ENCODE peak calls at places on chromosomes 2 and 18, in nine cellular contexts. E is GM04503, C is foreskin fibroblast, H is cardiac fibroblast, F is EL, W is aorta, A is T47D, L is GM19239, G is kidney epithelial cell. D is an unnamed sample.

GRCh38 chr2:114729025-114729424 is 286.6 kb downstream of the DPP10 start:
- DNase-seq in E (no peak), C (no peak), H (no peak), F (no peak), W (no peak), A (peak; percentile 2), L (no peak), G (no peak), D (peak; percentile 24)

GRCh38 chr2:173076557-173077345 is 1.1 kb downstream of the MAP3K20 start:
- DNase-seq in E (no peak), C (no peak), H (peak; percentile 71), F (peak; percentile 55), W (no peak), A (no peak), L (peak; percentile 15), G (no peak), D (peak; percentile 12)

GRCh38 chr2:20353597-20353996 is 3.0 kb upstream of the PUM2 start:
- DNase-seq in E (no peak), C (no peak), H (no peak), F (no peak), W (no peak), A (no peak), L (no peak), G (no peak), D (no peak)

GRCh38 chr2:112061840-112062239 is 6.8 kb downstream of the TMEM87B start:
- DNase-seq in E (no peak), C (no peak), H (no peak), F (no peak), W (no peak), A (no peak), L (no peak), G (no peak), D (no peak)

GRCh38 chr18:8469793-8470192 is 139.4 kb upstream of the RAB12 start:
- DNase-seq in E (peak; percentile 26), C (peak; percentile 41), H (peak; percentile 62), F (peak; percentile 59), W (no peak), A (no peak), L (no peak), G (no peak), D (no peak)

GRCh38 chr18:79955302-79956075 is 4.0 kb upstream of the SLC66A2 start:
- DNase-seq in E (no peak), C (no peak), H (peak; percentile 23), F (no peak), W (no peak), A (no peak), L (no peak), G (no peak), D (no peak)

GRCh38 chr2:5696351-5696740 is 4.2 kb downstream of the SOX11 start:
- DNase-seq in E (no peak), C (no peak), H (no peak), F (no peak), W (no peak), A (no peak), L (no peak), G (no peak), D (no peak)

GRCh38 chr2:74708883-74709282 is 54.8 kb downstream of the SEMA4F start:
- DNase-seq in E (no peak), C (no peak), H (peak; percentile 79), F (peak; percentile 46), W (no peak), A (no peak), L (no peak), G (peak; percentile 62), D (no peak)

GRCh38 chr18:44130365-44130942 is 550.2 kb upstream of the SETBP1 start:
- DNase-seq in E (no peak), C (peak; percentile 14), H (peak; percentile 61), F (peak; percentile 23), W (no peak), A (peak; percentile 27), L (peak; percentile 10), G (peak; percentile 7), D (peak; percentile 0)

GRCh38 chr2:10054424-10054823 is 11.1 kb downstream of the KLF11 start:
- DNase-seq in E (no peak), C (no peak), H (no peak), F (no peak), W (peak; percentile 51), A (no peak), L (no peak), G (no peak), D (no peak)

GRCh38 chr2:25339791-25340339 is 1.9 kb downstream of the DNMT3A start:
- DNase-seq in E (no peak), C (no peak), H (no peak), F (no peak), W (peak; percentile 78), A (no peak), L (no peak), G (no peak), D (peak; percentile 27)

GRCh38 chr2:121831841-121832240 is 76.4 kb downstream of the TSN start:
- DNase-seq in E (no peak), C (no peak), H (no peak), F (no peak), W (no peak), A (no peak), L (no peak), G (no peak), D (no peak)

GRCh38 chr2:32836961-32837360 is 109.8 kb upstream of the LTBP1 start:
- DNase-seq in E (no peak), C (no peak), H (no peak), F (no peak), W (no peak), A (no peak), L (no peak), G (no peak), D (no peak)

GRCh38 chr2:10410001-10410671 is 38.0 kb downstream of the ODC1 start:
- DNase-seq in E (no peak), C (no peak), H (no peak), F (no peak), W (no peak), A (no peak), L (peak; percentile 58), G (no peak), D (no peak)

GRCh38 chr18:629303-630150 is 27.9 kb upstream of the TYMS start:
- DNase-seq in E (no peak), C (no peak), H (no peak), F (no peak), W (no peak), A (no peak), L (no peak), G (no peak), D (no peak)

GRCh38 chr18:12238861-12239260 is 15.3 kb upstream of the CIDEA start:
- DNase-seq in E (no peak), C (peak; percentile 30), H (peak; percentile 56), F (no peak), W (no peak), A (no peak), L (no peak), G (no peak), D (no peak)

GRCh38 chr2:101374821-101375561 is 12.3 kb downstream of the CREG2 start:
- DNase-seq in E (no peak), C (no peak), H (no peak), F (no peak), W (no peak), A (no peak), L (no peak), G (no peak), D (no peak)

GRCh38 chr2:134973241-134974146 is 54.9 kb downstream of the CCNT2 start:
- DNase-seq in E (no peak), C (no peak), H (no peak), F (no peak), W (no peak), A (no peak), L (no peak), G (no peak), D (no peak)

GRCh38 chr2:20422679-20423271 is 24.1 kb upstream of the RHOB start:
- DNase-seq in E (no peak), C (peak; percentile 67), H (peak; percentile 57), F (peak; percentile 22), W (no peak), A (no peak), L (no peak), G (no peak), D (no peak)

GRCh38 chr2:235330775-235331438 is 162.9 kb upstream of the AGAP1 start:
- DNase-seq in E (peak; percentile 60), C (peak; percentile 20), H (peak; percentile 94), F (peak; percentile 90), W (no peak), A (peak; percentile 11), L (no peak), G (no peak), D (no peak)

GRCh38 chr2:233114421-233114861 is 54.3 kb downstream of the INPP5D start:
- DNase-seq in E (no peak), C (no peak), H (no peak), F (no peak), W (peak; percentile 67), A (no peak), L (no peak), G (no peak), D (no peak)

GRCh38 chr2:216192181-216192580 is 83.0 kb downstream of the XRCC5 start:
- DNase-seq in E (no peak), C (no peak), H (no peak), F (no peak), W (no peak), A (no peak), L (no peak), G (no peak), D (no peak)

GRCh38 chr2:236555486-236555885 is 14.1 kb upstream of the ACKR3 start:
- DNase-seq in E (no peak), C (no peak), H (no peak), F (no peak), W (no peak), A (no peak), L (no peak), G (no peak), D (no peak)

GRCh38 chr2:219331560-219332213 is 857 bp downstream of the RESP18 start:
- DNase-seq in E (no peak), C (peak; percentile 17), H (peak; percentile 26), F (no peak), W (peak; percentile 82), A (no peak), L (no peak), G (no peak), D (no peak)

GRCh38 chr2:9675369-9676351 is 44.9 kb upstream of the YWHAQ start:
- DNase-seq in E (peak; percentile 96), C (peak; percentile 90), H (peak; percentile 95), F (peak; percentile 95), W (no peak), A (no peak), L (no peak), G (peak; percentile 98), D (peak; percentile 65)

GRCh38 chr18:55275042-55275897 is 312.7 kb downstream of the TCF4 start:
- DNase-seq in E (peak; percentile 77), C (peak; percentile 97), H (peak; percentile 89), F (peak; percentile 97), W (no peak), A (no peak), L (no peak), G (no peak), D (peak; percentile 8)

GRCh38 chr2:201432551-201433388 is 18.5 kb downstream of the TRAK2 start:
- DNase-seq in E (peak; percentile 63), C (peak; percentile 59), H (peak; percentile 44), F (peak; percentile 52), W (no peak), A (no peak), L (no peak), G (no peak), D (no peak)

GRCh38 chr18:13235981-13236380 is 17.4 kb downstream of the LDLRAD4 start:
- DNase-seq in E (no peak), C (no peak), H (no peak), F (no peak), W (peak; percentile 87), A (no peak), L (no peak), G (no peak), D (no peak)

GRCh38 chr2:46538393-46538792 is 59.0 kb downstream of the TMEM247 start:
- DNase-seq in E (no peak), C (peak; percentile 67), H (peak; percentile 58), F (peak; percentile 20), W (no peak), A (no peak), L (no peak), G (no peak), D (no peak)

GRCh38 chr2:210620456-210620855 is 64.1 kb downstream of the CPS1 start:
- DNase-seq in E (no peak), C (no peak), H (peak; percentile 9), F (no peak), W (no peak), A (no peak), L (no peak), G (no peak), D (no peak)

GRCh38 chr18:79507076-79507545 is 111.4 kb downstream of the NFATC1 start:
- DNase-seq in E (no peak), C (peak; percentile 37), H (peak; percentile 59), F (peak; percentile 17), W (peak; percentile 85), A (no peak), L (no peak), G (no peak), D (no peak)

D was measured in SW480.